ENCODE peak calls at places on chromosome 19, in five cellular contexts. W is anterior cingulate cortex, V is NB4, O is T-helper 2 cell, J is NCI-H460. X is an unnamed sample.

GRCh38 chr19:6100284-6100915 is 9.9 kb downstream of the RFX2 start:
- DNase-seq in O (no peak), J (no peak), V (peak), W (no peak), X (no peak)

GRCh38 chr19:50514346-50515167 is 844 bp upstream of the ASPDH start:
- DNase-seq in V (no peak), W (peak), J (no peak), O (no peak), X (no peak)

GRCh38 chr19:8811315-8812172 is 20.6 kb downstream of the ZNF558 start:
- DNase-seq in V (peak), O (no peak), J (no peak), W (no peak), X (no peak)

GRCh38 chr19:31220540-31220939 is 128.7 kb downstream of the TSHZ3 start:
- DNase-seq in V (peak), W (no peak), J (no peak), O (no peak), X (no peak)

GRCh38 chr19:10461047-10461949 is 41.0 kb downstream of the PDE4A start:
- DNase-seq in V (peak), J (peak), W (peak), O (peak), X (peak)

GRCh38 chr19:7507884-7508283 is 8.0 kb upstream of the ZNF358 start:
- DNase-seq in W (no peak), O (no peak), V (peak), J (peak), X (no peak)

GRCh38 chr19:38139122-38139521 is 84.9 kb downstream of the DPF1 start:
- DNase-seq in J (no peak), W (no peak), O (no peak), V (no peak), X (no peak)

GRCh38 chr19:988081-988480 is 3.9 kb downstream of the WDR18 start:
- DNase-seq in J (no peak), W (no peak), O (no peak), V (no peak), X (no peak)

GRCh38 chr19:46618670-46619231 is 6.1 kb downstream of the PTGIR start:
- DNase-seq in W (no peak), O (no peak), J (no peak), V (peak), X (no peak)

GRCh38 chr19:47729799-47730520 is 15.4 kb upstream of the NOP53 start:
- DNase-seq in W (no peak), O (peak), V (peak), J (peak), X (no peak)

GRCh38 chr19:1856345-1856697 is 7.1 kb downstream of the KLF16 start:
- DNase-seq in O (no peak), J (no peak), W (no peak), V (peak), X (no peak)

GRCh38 chr19:17376935-17377600 is at the start of gene PLVAP:
- DNase-seq in V (peak), W (no peak), J (no peak), O (no peak), X (no peak)

GRCh38 chr19:30557212-30557611 is 185.0 kb downstream of the ZNF536 start:
- DNase-seq in O (no peak), V (no peak), W (no peak), J (no peak), X (no peak)

GRCh38 chr19:867301-867793 is 7.9 kb downstream of the CFD start:
- DNase-seq in V (no peak), O (no peak), J (no peak), W (no peak), X (no peak)

GRCh38 chr19:1264801-1265610 is 4.1 kb upstream of the CIRBP start:
- DNase-seq in V (peak), J (peak), W (no peak), O (no peak), X (no peak)

GRCh38 chr19:54650108-54650666 is 12.6 kb upstream of the LILRB4 start:
- DNase-seq in W (no peak), O (no peak), J (no peak), V (no peak), X (no peak)

GRCh38 chr19:4609878-4610511 is 29.3 kb upstream of the TNFAIP8L1 start:
- DNase-seq in W (no peak), O (no peak), V (peak), J (no peak), X (no peak)

GRCh38 chr19:41696402-41697197 is 8.5 kb upstream of the CEACAM7 start:
- DNase-seq in W (no peak), J (peak), V (peak), O (no peak), X (no peak)

GRCh38 chr19:6092329-6093286 is 17.7 kb downstream of the RFX2 start:
- DNase-seq in W (no peak), O (no peak), V (peak), J (peak), X (no peak)

GRCh38 chr19:27906081-27906480 is 1306.9 kb downstream of the UQCRFS1 start:
- DNase-seq in V (no peak), W (peak), J (no peak), O (no peak), X (no peak)

GRCh38 chr19:46056536-46056935 is 15.7 kb upstream of the IGFL4 start:
- DNase-seq in O (no peak), V (no peak), W (no peak), J (no peak), X (no peak)

GRCh38 chr19:35669566-35669965 is 3.2 kb downstream of the UPK1A start:
- DNase-seq in O (no peak), V (no peak), W (no peak), J (no peak), X (no peak)

GRCh38 chr19:34556500-34556899 is 74.9 kb downstream of the WTIP start:
- DNase-seq in W (no peak), V (peak), J (no peak), O (no peak), X (no peak)

GRCh38 chr19:16527971-16528521 is 14.2 kb downstream of the CHERP start:
- DNase-seq in O (peak), V (peak), W (no peak), J (no peak), X (peak)